ENCODE peak calls at places on chromosomes 13 and 19, in ten cellular contexts. V is NCI-H2081; C is NCI-H146; R is anterior cingulate cortex; E is RPMI7951; B is stimulated activated naive CD8-positive, alpha-beta T cell treated with anti-CD3 and anti-CD28 coated beads, Interleukin-15, Interleukin-2, amounts not matched to agents 100 U/mL and 50 U/mL, for 24 hours; Q is pancreas; K is LHCN-M2; L is GM12891; J is left ventricle myocardium inferior. P is an unnamed sample.

GRCh38 chr19:45906221-45906620 is 3.8 kb upstream of the MYPOP start:
- DNase-seq in K (peak), C (no peak), Q (no peak), J (no peak), V (no peak), L (no peak), B (no peak), R (no peak), E (peak), P (no peak)

GRCh38 chr13:51467730-51468129 is 14.9 kb upstream of the INTS6 start:
- DNase-seq in E (no peak), R (no peak), B (no peak), C (no peak), L (no peak), K (no peak), V (no peak), J (no peak), Q (no peak), P (no peak)

GRCh38 chr19:29104605-29105241 is 108.2 kb downstream of the UQCRFS1 start:
- DNase-seq in V (no peak), L (no peak), Q (no peak), C (no peak), B (no peak), E (no peak), K (no peak), R (no peak), J (no peak), P (no peak)

GRCh38 chr13:85896516-85897450 is 97.6 kb upstream of the SLITRK6 start:
- DNase-seq in L (no peak), R (no peak), E (no peak), Q (no peak), K (no peak), V (no peak), J (no peak), B (no peak), C (no peak), P (peak)

GRCh38 chr19:41708481-41708880 is at the start of gene CEACAM5:
- DNase-seq in V (no peak), B (no peak), Q (no peak), K (no peak), J (no peak), L (no peak), E (no peak), R (no peak), C (peak), P (no peak)

GRCh38 chr13:94080527-94080926 is 399.0 kb downstream of the DCT start:
- DNase-seq in K (peak), B (no peak), C (no peak), J (no peak), R (no peak), E (no peak), V (no peak), L (no peak), Q (no peak), P (no peak)

GRCh38 chr19:14475251-14476073 is at the start of gene PTGER1:
- DNase-seq in Q (no peak), L (no peak), K (no peak), J (no peak), E (no peak), R (no peak), B (peak), V (no peak), C (peak), P (peak)

GRCh38 chr19:32662186-32662585 is 12.8 kb downstream of the ANKRD27 start:
- DNase-seq in J (no peak), Q (no peak), E (peak), V (no peak), C (no peak), L (no peak), K (no peak), B (no peak), R (no peak), P (no peak)

GRCh38 chr19:1386945-1387683 is 3.4 kb downstream of the NDUFS7 start:
- DNase-seq in C (no peak), R (no peak), J (no peak), E (no peak), B (no peak), V (no peak), Q (no peak), K (no peak), L (no peak), P (no peak)

GRCh38 chr13:45592758-45593157 is 22.8 kb downstream of the ERICH6B start:
- DNase-seq in J (no peak), C (no peak), K (no peak), L (no peak), B (no peak), Q (no peak), V (no peak), E (no peak), R (no peak), P (no peak)

GRCh38 chr13:94705081-94705751 is 7.1 kb downstream of the SOX21 start:
- DNase-seq in C (no peak), K (no peak), E (no peak), V (no peak), R (no peak), L (no peak), Q (no peak), J (no peak), B (no peak), P (peak)

GRCh38 chr19:50723069-50723468 is at the start of gene CLEC11A:
- DNase-seq in J (peak), E (peak), R (no peak), Q (no peak), L (no peak), B (no peak), V (no peak), C (no peak), K (peak), P (no peak)

GRCh38 chr19:33883869-33884519 is 87.3 kb downstream of the KCTD15 start:
- DNase-seq in E (peak), B (no peak), Q (peak), K (no peak), C (no peak), L (no peak), J (peak), V (no peak), R (no peak), P (peak)

GRCh38 chr13:105353654-105354053 is 1181.8 kb downstream of the EFNB2 start:
- DNase-seq in C (no peak), V (no peak), E (no peak), L (no peak), K (no peak), B (no peak), J (no peak), R (no peak), Q (no peak), P (no peak)

GRCh38 chr13:110915874-110916670 is 1.2 kb upstream of the ANKRD10 start:
- DNase-seq in K (peak), E (peak), Q (no peak), B (no peak), L (no peak), R (no peak), C (no peak), V (no peak), J (no peak), P (no peak)

GRCh38 chr13:76189882-76190519 is 553.9 kb downstream of the LMO7 start:
- DNase-seq in V (no peak), R (no peak), B (no peak), J (no peak), E (no peak), K (no peak), Q (no peak), L (no peak), C (no peak), P (no peak)

GRCh38 chr19:29233591-29233990 is 20.6 kb upstream of the UQCRFS1 start:
- DNase-seq in V (no peak), R (no peak), E (no peak), K (no peak), B (no peak), J (no peak), Q (no peak), C (no peak), L (no peak), P (no peak)

GRCh38 chr13:94389544-94390351 is 89.7 kb downstream of the DCT start:
- DNase-seq in L (no peak), B (no peak), J (no peak), E (peak), K (no peak), V (no peak), C (no peak), R (no peak), Q (no peak), P (no peak)

GRCh38 chr13:23804166-23804565 is 85.0 kb downstream of the MIPEP start:
- DNase-seq in V (no peak), K (no peak), E (no peak), J (no peak), B (no peak), L (no peak), Q (no peak), C (no peak), R (no peak), P (no peak)

GRCh38 chr19:18863843-18864362 is 32.1 kb downstream of the CERS1 start:
- DNase-seq in J (no peak), V (no peak), B (no peak), L (no peak), E (no peak), Q (no peak), R (no peak), C (peak), K (no peak), P (no peak)